ENCODE peak calls at places on chromosomes 5 and 9, in eight cellular contexts. V is colonic mucosa; H is CD8-positive, alpha-beta memory T cell; E is neural progenitor cell; R is cardiac muscle cell; D is psoas muscle; M is lung; K is upper lobe of left lung. F is an unnamed sample.
A peak's percentile ranks its signal among the peaks of the same experiment; 100 is the strongest.

GRCh38 chr5:174723979-174724483 is 351 bp upstream of the MSX2 start:
- DNase-seq in V (no peak), H (no peak), E (no peak), R (peak; percentile 26), D (no peak), M (no peak), K (no peak), F (no peak)

GRCh38 chr5:79932510-79933504 is 58.3 kb downstream of the MTX3 start:
- DNase-seq in V (no peak), H (no peak), E (no peak), R (no peak), D (peak; percentile 55), M (no peak), K (no peak), F (no peak)

GRCh38 chr5:135880278-135880677 is 15.4 kb downstream of the IL9 start:
- DNase-seq in V (no peak), H (no peak), E (peak; percentile 53), R (no peak), D (no peak), M (no peak), K (no peak), F (no peak)

GRCh38 chr9:133707065-133707760 is 30.9 kb downstream of the SARDH start:
- DNase-seq in V (no peak), H (no peak), E (no peak), R (peak; percentile 96), D (peak; percentile 80), M (no peak), K (no peak), F (no peak)

GRCh38 chr5:32710859-32711692 is at the start of gene NPR3:
- DNase-seq in V (no peak), H (no peak), E (peak; percentile 59), R (peak; percentile 48), D (no peak), M (no peak), K (no peak), F (no peak)

GRCh38 chr9:133738039-133738805 is at the start of gene SARDH:
- DNase-seq in V (peak; percentile 45), H (no peak), E (peak; percentile 84), R (peak; percentile 72), D (peak; percentile 70), M (peak; percentile 63), K (no peak), F (peak; percentile 15)

GRCh38 chr9:37424204-37424685 is 1.7 kb downstream of the GRHPR start:
- DNase-seq in V (no peak), H (no peak), E (no peak), R (no peak), D (no peak), M (no peak), K (no peak), F (no peak)

GRCh38 chr5:141878186-141878770 is at the start of gene PCDH1:
- DNase-seq in V (no peak), H (no peak), E (peak; percentile 84), R (peak; percentile 59), D (no peak), M (no peak), K (no peak), F (peak; percentile 29)

GRCh38 chr9:96176901-96177718 is 124.9 kb downstream of the HSD17B3 start:
- DNase-seq in V (peak; percentile 58), H (no peak), E (peak; percentile 52), R (no peak), D (no peak), M (no peak), K (peak; percentile 38), F (no peak)

GRCh38 chr5:107669543-107670027 is 1.2 kb downstream of the EFNA5 start:
- DNase-seq in V (peak; percentile 48), H (no peak), E (peak; percentile 53), R (peak; percentile 59), D (no peak), M (peak; percentile 37), K (peak; percentile 27), F (no peak)

GRCh38 chr9:28453918-28454317 is 880.6 kb upstream of the C9orf72 start:
- DNase-seq in V (no peak), H (no peak), E (no peak), R (no peak), D (no peak), M (no peak), K (no peak), F (no peak)

GRCh38 chr9:94511134-94511942 is 43.5 kb upstream of the PCAT7 start:
- DNase-seq in V (no peak), H (no peak), E (no peak), R (peak; percentile 22), D (no peak), M (no peak), K (no peak), F (no peak)

GRCh38 chr9:114387678-114388431 is at the start of gene AKNA:
- DNase-seq in V (peak; percentile 84), H (peak; percentile 91), E (peak; percentile 85), R (peak; percentile 88), D (peak; percentile 85), M (peak; percentile 79), K (peak; percentile 87), F (peak; percentile 87)

GRCh38 chr5:6634327-6634713 is 1.1 kb downstream of the SRD5A1 start:
- DNase-seq in V (no peak), H (no peak), E (peak; percentile 21), R (no peak), D (no peak), M (no peak), K (no peak), F (no peak)

GRCh38 chr5:123483446-123484077 is 28.4 kb upstream of the CSNK1G3 start:
- DNase-seq in V (no peak), H (no peak), E (no peak), R (no peak), D (no peak), M (no peak), K (no peak), F (no peak)

GRCh38 chr5:173726848-173727557 is 110.6 kb upstream of the BOD1 start:
- DNase-seq in V (no peak), H (no peak), E (no peak), R (peak; percentile 54), D (no peak), M (no peak), K (no peak), F (no peak)

GRCh38 chr5:157535042-157535865 is 40.3 kb downstream of the ADAM19 start:
- DNase-seq in V (no peak), H (no peak), E (no peak), R (peak; percentile 85), D (peak; percentile 57), M (peak; percentile 46), K (no peak), F (no peak)

DNA sequence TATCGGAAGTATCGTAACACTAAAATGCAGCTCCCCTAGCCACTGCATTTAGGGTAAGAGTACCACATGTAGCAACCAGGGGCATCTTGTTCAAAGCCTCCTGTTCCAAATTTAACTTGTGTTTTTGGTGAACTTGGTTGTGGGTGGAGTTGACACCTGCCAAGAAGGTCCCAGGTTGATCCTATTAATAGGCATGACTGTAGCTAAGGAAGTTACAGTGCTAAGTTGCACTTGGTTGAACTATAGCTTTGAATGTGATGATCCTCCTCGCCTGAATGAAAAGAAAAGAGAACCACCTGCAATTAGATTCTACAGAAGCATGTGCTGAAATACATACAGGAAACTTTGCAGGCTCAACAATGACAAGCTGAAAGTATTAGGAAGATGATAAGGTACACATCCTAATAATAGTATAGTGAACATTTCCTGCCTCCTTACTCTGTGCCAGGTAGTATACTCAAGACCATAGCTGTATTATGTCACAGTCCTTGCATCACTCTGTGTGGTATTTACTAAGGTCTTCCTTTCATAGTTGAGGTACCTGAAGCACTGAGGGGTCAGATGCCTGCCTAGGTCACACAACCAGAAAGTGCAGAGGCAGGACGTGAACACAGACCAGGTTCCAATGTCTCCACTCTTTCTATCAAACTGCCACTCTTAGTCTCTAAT is 64.5 kb upstream of the PIP5K1B start:
- DNase-seq in V (no peak), H (no peak), E (no peak), R (no peak), D (no peak), M (no peak), K (no peak), F (no peak)
- H3K4me3 ChIP-seq in V (no peak overlapping the region), H (no peak overlapping the region), E (no peak overlapping the region), R (no peak overlapping the region), D (no peak overlapping the region), M (no peak overlapping the region), K (no peak overlapping the region), F (no peak overlapping the region)

GRCh38 chr9:35703906-35704672 is 14.4 kb upstream of the TPM2 start:
- DNase-seq in V (no peak), H (no peak), E (no peak), R (no peak), D (no peak), M (no peak), K (no peak), F (no peak)
- H3K36me3 ChIP-seq in V (peaks cover 73% of the 10 kb centered on the region), H (peaks cover 99% of the 10 kb centered on the region), E (no peaks in the 10 kb centered on the region), R (peaks cover 95% of the 10 kb centered on the region), D (peaks cover 100% of the 10 kb centered on the region), M (peaks cover 81% of the 10 kb centered on the region), K (peaks cover 100% of the 10 kb centered on the region), F (peaks cover 100% of the 10 kb centered on the region)

DNA sequence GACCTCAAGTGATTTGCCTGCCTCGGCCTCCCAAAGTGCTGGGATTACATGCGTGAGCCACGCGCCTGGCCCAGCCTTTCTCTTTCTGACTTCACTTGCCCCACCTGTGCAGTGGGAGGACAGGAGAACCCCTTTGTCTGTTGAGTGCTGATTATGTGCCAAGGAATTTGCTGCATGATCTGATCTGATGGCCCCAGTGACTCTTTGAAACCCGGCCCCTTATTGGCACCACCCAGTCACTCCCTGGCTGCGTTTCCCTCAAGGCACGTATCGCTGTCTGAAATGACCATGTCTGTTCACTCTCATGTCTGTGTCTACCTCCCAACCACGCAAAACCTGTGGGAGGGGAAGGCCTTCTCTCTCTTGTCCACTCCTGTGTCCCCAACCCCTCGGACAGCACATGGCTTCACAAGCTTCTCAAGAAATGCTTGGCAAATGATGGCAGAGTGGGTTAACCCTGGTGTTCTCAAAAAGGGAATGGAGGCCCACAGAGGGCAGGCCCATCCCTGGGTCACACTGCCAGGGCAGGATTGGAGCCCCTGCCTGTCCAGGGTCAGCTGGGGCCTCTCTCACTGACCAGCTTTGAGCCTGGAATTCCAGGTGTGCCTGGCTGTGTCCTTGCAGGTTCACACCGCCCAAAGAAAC is 21.9 kb downstream of the NEK6 start:
- DNase-seq in V (no peak), H (no peak), E (no peak), R (no peak), D (no peak), M (no peak), K (no peak), F (no peak)
- H3K4me1 ChIP-seq in V (peaks cover 24% of the 10 kb centered on the region), H (no peaks in the 10 kb centered on the region), E (peaks cover 11% of the 10 kb centered on the region), R (no peaks in the 10 kb centered on the region), D (peaks cover 28% of the 10 kb centered on the region), M (peaks cover 50% of the 10 kb centered on the region), K (peaks cover 59% of the 10 kb centered on the region), F (peaks cover under 1% of the 10 kb centered on the region)

GRCh38 chr9:136325354-136325753 is 2.0 kb upstream of the GPSM1 start:
- DNase-seq in V (no peak), H (no peak), E (no peak), R (no peak), D (no peak), M (no peak), K (no peak), F (no peak)

GRCh38 chr9:136327313-136327971 is at the start of gene GPSM1:
- DNase-seq in V (no peak), H (no peak), E (peak; percentile 66), R (peak; percentile 69), D (no peak), M (no peak), K (peak; percentile 31), F (peak; percentile 31)

GRCh38 chr9:136326061-136326776 is 1.1 kb upstream of the GPSM1 start:
- DNase-seq in V (no peak), H (no peak), E (no peak), R (peak; percentile 74), D (no peak), M (no peak), K (no peak), F (no peak)

GRCh38 chr9:136328011-136328621 is 777 bp downstream of the GPSM1 start:
- DNase-seq in V (no peak), H (no peak), E (no peak), R (no peak), D (no peak), M (no peak), K (no peak), F (peak; percentile 18)

GRCh38 chr9:136326777-136327312 is 494 bp upstream of the GPSM1 start:
- DNase-seq in V (no peak), H (no peak), E (no peak), R (peak; percentile 6), D (no peak), M (no peak), K (no peak), F (no peak)
- H3K4me3 ChIP-seq in V (no peak overlapping the region), H (no peak overlapping the region), E (peak overlapping the region; percentile 65), R (peak overlapping the region; percentile 81), D (peak overlapping the region; percentile 63), M (no peak overlapping the region), K (peak overlapping the region; percentile 68), F (no peak overlapping the region)